ENCODE peak calls at places on chromosomes 5 and 9, in four cellular contexts. One of them, this sample, is unnamed. For H3K4me1 and H3K9me3, the result is how much of the 10 kb centered on the place peaks cover.

GRCh38 chr9:26870292-26870691 is 22.3 kb downstream of the CAAP1 start:
- DNase-seq in right cardiac atrium: no peak
- DNase-seq in psoas muscle: no peak
- DNase-seq in A673: no peak
- DNase-seq in this sample: no peak

GRCh38 chr5:80967500-80968181 is 7.5 kb downstream of the RASGRF2 start:
- DNase-seq in right cardiac atrium: no peak
- DNase-seq in psoas muscle: no peak
- DNase-seq in A673: peak
- DNase-seq in this sample: no peak

GRCh38 chr9:91419222-91420191 is 4.1 kb downstream of the NFIL3 start:
- DNase-seq in right cardiac atrium: no peak
- DNase-seq in psoas muscle: peak
- DNase-seq in A673: peak
- DNase-seq in this sample: no peak

GRCh38 chr9:114307323-114308250 is 15.3 kb upstream of the ORM1 start:
- DNase-seq in right cardiac atrium: no peak
- DNase-seq in psoas muscle: no peak
- DNase-seq in A673: no peak
- DNase-seq in this sample: no peak

GRCh38 chr5:140007311-140007710 is 35.8 kb downstream of the NRG2 start:
- DNase-seq in right cardiac atrium: no peak
- DNase-seq in psoas muscle: no peak
- DNase-seq in A673: no peak
- DNase-seq in this sample: no peak

GRCh38 chr9:96022445-96023031 is 147.0 kb downstream of the ERCC6L2 start:
- DNase-seq in right cardiac atrium: peak
- DNase-seq in psoas muscle: no peak
- DNase-seq in A673: no peak
- DNase-seq in this sample: no peak

GRCh38 chr9:133273819-133274218 is 1.2 kb downstream of the ABO start:
- DNase-seq in right cardiac atrium: no peak
- DNase-seq in psoas muscle: no peak
- DNase-seq in A673: no peak
- DNase-seq in this sample: no peak

GRCh38 chr5:96843140-96843539 is 33.2 kb upstream of the ERAP2 start:
- DNase-seq in right cardiac atrium: no peak
- DNase-seq in psoas muscle: no peak
- DNase-seq in A673: no peak
- DNase-seq in this sample: no peak

GRCh38 chr9:134189167-134189474 is 24.8 kb upstream of the RNU6ATAC start:
- DNase-seq in right cardiac atrium: peak
- DNase-seq in psoas muscle: no peak
- DNase-seq in A673: no peak
- DNase-seq in this sample: no peak

GRCh38 chr5:38448553-38449350 is 107.7 kb downstream of the LIFR start:
- DNase-seq in right cardiac atrium: peak
- DNase-seq in psoas muscle: no peak
- DNase-seq in A673: no peak
- DNase-seq in this sample: no peak

GRCh38 chr9:91164724-91165520 is 196.8 kb downstream of the AUH start:
- DNase-seq in right cardiac atrium: peak
- DNase-seq in psoas muscle: peak
- DNase-seq in A673: no peak
- DNase-seq in this sample: peak

GRCh38 chr5:64165500-64166200 is at the start of gene RNF180:
- DNase-seq in right cardiac atrium: peak
- DNase-seq in psoas muscle: peak
- DNase-seq in A673: peak
- DNase-seq in this sample: peak

GRCh38 chr5:179139936-179140235 is 79.7 kb downstream of the ZNF354C start:
- DNase-seq in right cardiac atrium: no peak
- DNase-seq in psoas muscle: no peak
- DNase-seq in A673: no peak
- DNase-seq in this sample: no peak

GRCh38 chr9:121285835-121286687 is 18.1 kb downstream of the GSN start:
- DNase-seq in right cardiac atrium: peak
- DNase-seq in psoas muscle: peak
- DNase-seq in A673: peak
- DNase-seq in this sample: peak

GRCh38 chr9:98854206-98854756 is 46.8 kb downstream of the GALNT12 start:
- DNase-seq in right cardiac atrium: no peak
- DNase-seq in psoas muscle: no peak
- DNase-seq in A673: no peak
- DNase-seq in this sample: no peak

GRCh38 chr9:97366889-97367288 is 45.0 kb upstream of the TDRD7 start:
- DNase-seq in right cardiac atrium: no peak
- DNase-seq in psoas muscle: no peak
- DNase-seq in A673: no peak
- DNase-seq in this sample: no peak

GRCh38 chr9:2722715-2723114 is 5.4 kb downstream of the KCNV2 start:
- DNase-seq in right cardiac atrium: no peak
- DNase-seq in psoas muscle: peak
- DNase-seq in A673: no peak
- DNase-seq in this sample: no peak

GRCh38 chr9:124006448-124007156 is 5.0 kb upstream of the LHX2 start:
- DNase-seq in right cardiac atrium: no peak
- DNase-seq in psoas muscle: no peak
- DNase-seq in A673: no peak
- DNase-seq in this sample: no peak

GRCh38 chr9:105132576-105132975 is 111.9 kb upstream of the SLC44A1 start:
- DNase-seq in right cardiac atrium: no peak
- DNase-seq in psoas muscle: no peak
- DNase-seq in A673: no peak
- DNase-seq in this sample: no peak

GRCh38 chr9:37852222-37852621 is 51.6 kb downstream of the DCAF10 start:
- DNase-seq in right cardiac atrium: no peak
- DNase-seq in psoas muscle: no peak
- DNase-seq in A673: no peak
- DNase-seq in this sample: no peak

GRCh38 chr9:71737455-71737854 is 30.9 kb downstream of the CEMIP2 start:
- DNase-seq in right cardiac atrium: no peak
- DNase-seq in psoas muscle: no peak
- DNase-seq in A673: no peak
- DNase-seq in this sample: no peak

GRCh38 chr5:141790630-141791029 is 87.6 kb downstream of the PCDH1 start:
- DNase-seq in right cardiac atrium: no peak
- DNase-seq in psoas muscle: no peak
- DNase-seq in A673: no peak
- DNase-seq in this sample: no peak

GRCh38 chr9:19660019-19660418 is 128.8 kb downstream of the SLC24A2 start:
- DNase-seq in right cardiac atrium: no peak
- DNase-seq in psoas muscle: no peak
- DNase-seq in A673: no peak
- DNase-seq in this sample: no peak

GRCh38 chr9:93223241-93224180 is 39.6 kb downstream of the WNK2 start:
- DNase-seq in right cardiac atrium: peak
- DNase-seq in psoas muscle: peak
- DNase-seq in A673: peak
- DNase-seq in this sample: no peak

GRCh38 chr5:168407222-168407621 is 79.0 kb upstream of the RARS1 start:
- DNase-seq in right cardiac atrium: no peak
- DNase-seq in psoas muscle: no peak
- DNase-seq in A673: no peak
- DNase-seq in this sample: no peak

GRCh38 chr9:103997861-103998370 is 96.2 kb upstream of the SMC2 start:
- DNase-seq in right cardiac atrium: no peak
- DNase-seq in psoas muscle: no peak
- DNase-seq in A673: no peak
- DNase-seq in this sample: no peak

GRCh38 chr9:38619556-38620447 is 594 bp downstream of the ANKRD18A start:
- DNase-seq in right cardiac atrium: no peak
- DNase-seq in psoas muscle: no peak
- DNase-seq in A673: no peak
- DNase-seq in this sample: no peak

GRCh38 chr5:21791304-21791703 is 1061.8 kb downstream of the CDH12 start:
- DNase-seq in right cardiac atrium: no peak
- DNase-seq in psoas muscle: no peak
- DNase-seq in A673: no peak
- DNase-seq in this sample: no peak

GRCh38 chr5:136058031-136058971 is 29.5 kb downstream of the TGFBI start:
- DNase-seq in right cardiac atrium: peak
- DNase-seq in psoas muscle: peak
- DNase-seq in A673: peak
- DNase-seq in this sample: peak

GRCh38 chr5:171617268-171617667 is 168.3 kb upstream of the SMIM23 start:
- DNase-seq in right cardiac atrium: no peak
- DNase-seq in psoas muscle: no peak
- DNase-seq in A673: no peak
- DNase-seq in this sample: no peak

GRCh38 chr9:1048853-1049252 is 1.3 kb upstream of the DMRT2 start:
- DNase-seq in right cardiac atrium: no peak
- DNase-seq in psoas muscle: no peak
- DNase-seq in A673: no peak
- DNase-seq in this sample: no peak

DNA sequence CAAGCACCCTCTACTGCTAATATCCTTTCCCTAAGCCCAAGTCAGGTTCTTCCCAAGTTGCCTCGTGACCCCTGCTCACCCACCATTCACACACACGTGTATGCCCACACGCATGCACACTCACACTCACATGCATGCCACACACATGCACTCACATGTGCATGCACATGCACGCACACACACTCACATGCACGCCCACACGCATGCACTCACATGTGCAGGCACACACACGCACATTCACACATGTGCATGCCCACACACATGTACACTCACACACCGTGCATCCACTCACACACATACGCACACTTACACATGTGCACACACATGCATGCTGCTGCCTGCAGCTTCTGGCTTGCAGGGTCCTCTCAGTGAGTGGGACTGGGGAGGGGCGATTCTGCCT is 62.9 kb upstream of the STXBP1 start:
- DNase-seq in right cardiac atrium: peak
- DNase-seq in psoas muscle: no peak
- DNase-seq in A673: no peak
- DNase-seq in this sample: no peak
- H3K4me1 ChIP-seq in right cardiac atrium: under half
- H3K4me1 ChIP-seq in psoas muscle: under half
- H3K4me1 ChIP-seq in A673: under half
- H3K4me1 ChIP-seq in this sample: half or more

DNA sequence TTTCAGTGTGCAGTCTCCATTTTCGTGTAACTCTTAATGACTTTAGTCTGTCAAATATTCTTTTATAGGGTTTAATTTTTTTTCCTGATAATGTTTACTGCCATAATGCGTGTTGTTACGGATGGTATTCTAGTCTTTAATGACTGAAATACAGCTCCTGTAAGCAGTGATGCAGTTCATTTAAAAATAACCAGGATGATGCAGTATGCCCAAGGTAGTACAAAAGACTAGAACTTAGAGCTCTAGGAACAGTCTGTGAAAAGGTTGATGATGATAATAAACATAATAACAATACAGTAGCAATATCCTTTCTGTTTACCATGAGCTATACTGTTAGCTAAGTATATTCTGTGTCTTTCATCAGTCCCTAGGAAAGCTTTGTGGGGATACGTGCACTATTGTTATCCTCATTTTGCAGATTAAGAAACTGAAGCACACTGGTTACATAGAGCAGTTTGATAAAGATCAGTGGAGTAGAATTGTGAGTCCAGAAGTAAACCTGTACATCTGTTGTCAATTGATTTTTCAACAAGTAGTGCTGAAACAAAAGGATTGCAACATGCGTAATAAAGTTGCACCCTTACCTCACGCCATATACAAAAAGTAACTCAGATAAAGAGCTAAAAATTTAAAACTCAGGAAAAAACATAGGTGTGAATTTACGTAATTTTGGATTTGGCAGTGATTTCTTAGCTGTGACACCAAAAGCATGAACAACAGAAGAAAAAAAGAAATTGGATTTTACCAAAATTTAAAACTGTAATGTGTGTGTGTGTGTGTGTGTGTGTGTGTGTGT is 64.5 kb downstream of the MTREX start:
- DNase-seq in right cardiac atrium: no peak
- DNase-seq in psoas muscle: no peak
- DNase-seq in A673: no peak
- DNase-seq in this sample: no peak
- H3K4me3 ChIP-seq in right cardiac atrium: no peak
- H3K4me3 ChIP-seq in psoas muscle: no peak
- H3K4me3 ChIP-seq in A673: no peak
- H3K4me3 ChIP-seq in this sample: no peak

DNA sequence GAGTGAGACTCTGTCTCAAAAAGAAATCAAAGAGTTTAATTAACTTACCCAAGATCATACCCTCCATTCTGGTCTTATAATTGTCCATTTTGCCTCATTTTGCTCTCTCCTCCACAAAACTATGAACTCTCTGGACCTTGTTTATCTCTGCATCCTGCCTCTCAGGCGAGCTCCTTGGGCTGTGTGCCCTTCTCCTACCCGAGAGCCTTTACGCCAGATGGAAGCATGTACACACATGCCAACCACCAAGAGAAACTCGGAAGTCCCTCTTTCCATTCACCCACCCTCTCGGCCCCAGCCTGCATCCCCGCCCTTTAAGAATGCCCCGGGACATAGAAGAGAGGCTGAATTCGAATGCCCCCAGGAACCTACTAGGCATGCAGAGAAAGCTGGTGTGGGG is 25.9 kb downstream of the CPLX2 start:
- DNase-seq in right cardiac atrium: no peak
- DNase-seq in psoas muscle: no peak
- DNase-seq in A673: no peak
- DNase-seq in this sample: no peak
- H3K9me3 ChIP-seq in right cardiac atrium: under half
- H3K9me3 ChIP-seq in psoas muscle: under half
- H3K9me3 ChIP-seq in A673: under half
- H3K9me3 ChIP-seq in this sample: under half

DNA sequence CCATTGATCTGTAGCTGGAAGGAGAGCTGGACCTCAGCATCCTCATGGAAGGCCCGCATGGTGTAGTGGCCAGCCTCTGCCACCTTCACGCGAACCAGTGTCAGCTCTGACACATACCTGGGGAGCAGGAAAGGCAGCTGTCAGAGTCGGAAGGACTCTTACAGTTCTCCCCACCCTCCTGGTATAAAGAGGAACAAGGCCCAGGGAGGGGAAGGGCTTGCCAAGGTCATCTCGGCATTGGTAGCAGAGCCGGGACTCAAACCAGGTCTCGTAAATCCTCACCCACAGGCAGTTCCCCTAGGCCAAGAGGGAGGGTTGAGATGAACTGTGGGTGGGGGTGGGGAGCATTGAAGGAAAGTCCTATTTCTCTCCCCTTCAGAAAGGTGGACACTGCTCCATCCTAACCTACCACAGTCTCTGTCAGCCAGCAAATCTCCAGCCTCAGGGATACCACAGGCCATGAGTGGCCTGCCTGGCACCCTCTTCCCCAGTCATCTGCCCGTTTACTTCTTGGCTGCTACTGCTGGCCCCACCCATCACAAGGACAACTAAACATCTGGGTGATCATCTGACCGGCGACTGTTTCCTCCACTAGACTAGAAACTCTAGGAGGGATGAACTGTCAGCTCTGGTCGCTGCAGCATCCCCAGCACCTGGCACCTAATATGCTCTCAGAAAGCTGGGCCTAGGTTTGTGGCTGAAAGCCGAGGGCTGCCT is 23.5 kb downstream of the PDGFRB start:
- DNase-seq in right cardiac atrium: peak
- DNase-seq in psoas muscle: no peak
- DNase-seq in A673: no peak
- DNase-seq in this sample: no peak
- H3K4me1 ChIP-seq in right cardiac atrium: under half
- H3K4me1 ChIP-seq in psoas muscle: under half
- H3K4me1 ChIP-seq in A673: under half
- H3K4me1 ChIP-seq in this sample: half or more